ENCODE peak calls at places on chromosomes 1 and 21, in five cellular contexts. K is AG10803, J is IMR-90, P is choroid plexus epithelial cell, G is fibroblast of mammary gland. I is an unnamed sample.

GRCh38 chr1:6743189-6744101 is 41.8 kb upstream of the CAMTA1 start:
- DNase-seq in K (peak), J (peak), P (peak), G (peak), I (peak)

GRCh38 chr1:235639586-235640205 is 9.9 kb downstream of the GNG4 start:
- DNase-seq in K (no peak), J (no peak), P (no peak), G (no peak), I (no peak)

GRCh38 chr1:206790502-206791250 is 18.4 kb upstream of the IL10 start:
- DNase-seq in K (no peak), J (no peak), P (no peak), G (no peak), I (no peak)

GRCh38 chr1:174769961-174770549 is 229.7 kb upstream of the CACYBP start:
- DNase-seq in K (peak), J (peak), P (peak), G (peak), I (peak)

GRCh38 chr1:174262747-174263241 is 103.5 kb downstream of the RABGAP1L start:
- DNase-seq in K (peak), J (peak), P (peak), G (peak), I (peak)

GRCh38 chr1:190679444-190679843 is 201.8 kb upstream of the BRINP3 start:
- DNase-seq in K (no peak), J (no peak), P (no peak), G (no peak), I (no peak)

GRCh38 chr1:7462627-7463026 is 308.5 kb upstream of the VAMP3 start:
- DNase-seq in K (no peak), J (no peak), P (no peak), G (no peak), I (no peak)

GRCh38 chr21:39804264-39804663 is 59.3 kb downstream of the IGSF5 start:
- DNase-seq in K (no peak), J (no peak), P (no peak), G (no peak), I (no peak)

GRCh38 chr1:115650961-115651360 is 9.2 kb downstream of the VANGL1 start:
- DNase-seq in K (no peak), J (no peak), P (no peak), G (no peak), I (no peak)

GRCh38 chr1:184368354-184368753 is 18.5 kb upstream of the C1orf21 start:
- DNase-seq in K (no peak), J (no peak), P (no peak), G (no peak), I (peak)

GRCh38 chr1:227945891-227946623 is 1.7 kb downstream of the WNT9A start:
- DNase-seq in K (peak), J (peak), P (peak), G (peak), I (peak)

GRCh38 chr1:109914587-109915240 is 4.1 kb downstream of the CSF1 start:
- DNase-seq in K (peak), J (peak), P (peak), G (peak), I (peak)
- H3K4me3 ChIP-seq in K (peak), J (no peak), P (no peak), G (no peak), I (no peak)

GRCh38 chr1:164092603-164093353 is 466.2 kb upstream of the PBX1 start:
- DNase-seq in K (no peak), J (peak), P (peak), G (peak), I (no peak)
- TF ChIP-seq CTCF in K (peak), J (no peak), P (peak), G (peak), I (peak)

GRCh38 chr1:215263636-215264035 is 181.1 kb downstream of the KCNK2 start:
- DNase-seq in K (no peak), J (no peak), P (no peak), G (peak), I (no peak)
- H3K4me3 ChIP-seq in K (no peak), J (no peak), P (no peak), G (no peak), I (no peak)

DNA sequence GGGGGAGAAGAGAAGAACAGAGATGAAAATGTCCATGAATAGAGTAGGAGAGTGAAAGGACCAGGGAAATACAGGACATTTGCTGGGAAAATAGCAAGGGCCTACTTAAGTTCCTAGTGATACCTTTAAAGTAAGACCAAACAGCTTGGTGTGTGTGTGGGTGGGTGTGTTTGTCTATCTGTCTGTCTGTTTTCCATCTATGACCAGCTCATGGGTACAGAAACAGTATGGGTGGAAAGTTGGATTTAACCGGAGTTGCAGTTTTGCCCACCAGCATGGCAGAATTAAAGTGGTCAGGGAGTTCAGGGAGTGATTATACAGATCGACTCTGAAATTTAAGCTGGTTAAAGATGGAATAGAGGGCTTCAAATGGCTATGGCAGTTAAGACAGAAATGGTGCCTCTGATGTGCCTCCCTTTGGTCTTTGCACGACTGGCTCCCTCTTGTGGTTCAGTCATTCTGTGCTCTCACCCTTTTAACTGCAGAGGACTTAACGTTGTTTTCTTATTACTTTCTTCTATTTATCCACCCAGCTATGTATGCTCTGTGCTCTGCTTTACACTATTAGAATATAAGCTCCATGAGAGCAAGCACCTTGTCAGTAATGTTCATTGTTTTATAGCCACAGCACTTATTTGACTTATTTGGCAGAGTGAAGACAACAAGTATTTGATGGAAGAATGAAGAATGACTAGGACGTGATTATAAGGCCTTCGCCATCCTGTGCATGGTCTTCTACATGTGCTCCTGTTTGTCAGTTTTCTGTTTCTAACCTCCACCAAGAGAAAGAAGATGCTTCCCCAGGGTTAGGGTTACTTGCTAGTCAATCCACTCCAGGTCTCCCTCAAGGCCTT is 72.7 kb upstream of the AK4 start:
- DNase-seq in K (peak), J (peak), P (peak), G (peak), I (peak)
- TF ChIP-seq CTCF in K (peak), J (peak), P (peak), G (peak), I (peak)

GRCh38 chr1:155081472-155082300 is 3.0 kb downstream of the EFNA3 start:
- DNase-seq in K (no peak), J (no peak), P (no peak), G (no peak), I (no peak)
- H3K4me3 ChIP-seq in K (no peak), J (no peak), P (no peak), G (no peak), I (no peak)